ENCODE peak calls at places on chromosome 21, in seven cellular contexts. K is aorta; B is colonic mucosa; N is heart right ventricle; M is CD8-positive, alpha-beta T cell; I is brain microvascular endothelial cell; J is adipocyte. C is an unnamed sample.

GRCh38 chr21:45366931-45367401 is 38.0 kb upstream of the COL18A1 start:
- DNase-seq in J (peak; percentile 67), N (peak; percentile 79), I (peak; percentile 95), K (peak; percentile 93), M (no peak), B (peak; percentile 43), C (no peak)

GRCh38 chr21:37551406-37552355 is 185.1 kb downstream of the DYRK1A start:
- DNase-seq in K (no peak), J (peak; percentile 30), B (peak; percentile 38), N (no peak), M (no peak), I (peak; percentile 5), C (no peak)

GRCh38 chr21:39696620-39697019 is 48.4 kb upstream of the IGSF5 start:
- DNase-seq in K (no peak), M (no peak), N (no peak), J (no peak), I (no peak), B (peak; percentile 73), C (no peak)

GRCh38 chr21:45386728-45387371 is 18.1 kb upstream of the COL18A1 start:
- DNase-seq in K (peak; percentile 65), B (no peak), N (peak; percentile 54), M (no peak), J (peak; percentile 91), I (peak; percentile 84), C (peak; percentile 88)

GRCh38 chr21:39781331-39781730 is 36.3 kb downstream of the IGSF5 start:
- DNase-seq in B (no peak), J (no peak), N (no peak), I (no peak), M (no peak), K (no peak), C (no peak)

GRCh38 chr21:39003982-39004775 is 179.1 kb downstream of the PSMG1 start:
- DNase-seq in M (no peak), N (peak; percentile 45), K (no peak), B (no peak), J (no peak), I (peak; percentile 39), C (no peak)

GRCh38 chr21:15638856-15639549 is 90.8 kb upstream of the USP25 start:
- DNase-seq in M (no peak), B (no peak), J (peak; percentile 45), N (no peak), I (no peak), K (no peak), C (no peak)

GRCh38 chr21:39504230-39504629 is 52.5 kb downstream of the SH3BGR start:
- DNase-seq in N (no peak), K (no peak), J (no peak), I (no peak), B (no peak), M (no peak), C (no peak)

GRCh38 chr21:38170283-38170682 is 86.5 kb upstream of the KCNJ15 start:
- DNase-seq in M (no peak), N (peak; percentile 25), K (peak; percentile 67), J (no peak), B (no peak), I (peak; percentile 17), C (no peak)

GRCh38 chr21:17231771-17232170 is 281.1 kb upstream of the CXADR start:
- DNase-seq in J (no peak), K (no peak), I (no peak), M (no peak), N (no peak), B (no peak), C (no peak)

GRCh38 chr21:38293113-38293512 is 36.3 kb downstream of the KCNJ15 start:
- DNase-seq in M (no peak), B (peak; percentile 38), N (no peak), J (no peak), K (no peak), I (no peak), C (no peak)

GRCh38 chr21:46431884-46432488 is 26.7 kb upstream of the DIP2A start:
- DNase-seq in K (no peak), N (no peak), J (no peak), M (peak; percentile 43), I (no peak), B (no peak), C (no peak)

GRCh38 chr21:46385846-46386725 is 62.1 kb downstream of the PCNT start:
- DNase-seq in I (no peak), K (no peak), N (no peak), B (no peak), M (no peak), J (no peak), C (no peak)

GRCh38 chr21:45579383-45580180 is 37.3 kb upstream of the SLC19A1 start:
- DNase-seq in M (no peak), J (no peak), B (peak; percentile 8), I (no peak), K (no peak), N (no peak), C (no peak)

GRCh38 chr21:27301216-27301615 is 334.3 kb upstream of the ADAMTS5 start:
- DNase-seq in K (no peak), I (no peak), M (no peak), N (no peak), B (no peak), J (no peak), C (no peak)

GRCh38 chr21:15774590-15774989 is 44.8 kb downstream of the USP25 start:
- DNase-seq in K (no peak), I (no peak), N (no peak), B (no peak), M (no peak), J (peak; percentile 38), C (no peak)

GRCh38 chr21:16563795-16564194 is 834.0 kb downstream of the USP25 start:
- DNase-seq in I (no peak), J (no peak), N (no peak), K (no peak), B (no peak), M (no peak), C (no peak)

GRCh38 chr21:45200596-45201296 is 86.9 kb downstream of the POFUT2 start:
- DNase-seq in I (no peak), B (no peak), J (no peak), K (no peak), M (no peak), N (no peak), C (no peak)

GRCh38 chr21:44999428-44999971 is 59.7 kb downstream of the SLX9 start:
- DNase-seq in K (peak; percentile 32), I (no peak), J (no peak), N (no peak), B (no peak), M (no peak), C (no peak)

GRCh38 chr21:44878053-44878982 is 4.8 kb upstream of the PTTG1IP start:
- DNase-seq in J (no peak), K (peak; percentile 32), B (peak; percentile 63), I (no peak), M (no peak), N (no peak), C (no peak)

GRCh38 chr21:18801468-18801867 is 397.9 kb upstream of the TMPRSS15 start:
- DNase-seq in J (no peak), N (no peak), K (no peak), M (no peak), I (peak; percentile 12), B (no peak), C (no peak)

GRCh38 chr21:33127154-33127893 is 57.4 kb downstream of the OLIG1 start:
- DNase-seq in M (peak; percentile 38), I (peak; percentile 47), N (peak; percentile 53), J (peak; percentile 69), B (peak; percentile 61), K (peak; percentile 81), C (no peak)

GRCh38 chr21:33133912-33134311 is 64.0 kb downstream of the OLIG1 start:
- DNase-seq in K (no peak), M (no peak), N (no peak), B (no peak), J (no peak), I (no peak), C (no peak)

GRCh38 chr21:33135925-33136324 is 66.0 kb downstream of the OLIG1 start:
- DNase-seq in K (no peak), I (no peak), J (no peak), M (no peak), N (no peak), B (no peak), C (no peak)

GRCh38 chr21:33128538-33128937 is 58.6 kb downstream of the OLIG1 start:
- DNase-seq in B (no peak), N (no peak), J (no peak), K (no peak), M (no peak), I (no peak), C (no peak)

DNA sequence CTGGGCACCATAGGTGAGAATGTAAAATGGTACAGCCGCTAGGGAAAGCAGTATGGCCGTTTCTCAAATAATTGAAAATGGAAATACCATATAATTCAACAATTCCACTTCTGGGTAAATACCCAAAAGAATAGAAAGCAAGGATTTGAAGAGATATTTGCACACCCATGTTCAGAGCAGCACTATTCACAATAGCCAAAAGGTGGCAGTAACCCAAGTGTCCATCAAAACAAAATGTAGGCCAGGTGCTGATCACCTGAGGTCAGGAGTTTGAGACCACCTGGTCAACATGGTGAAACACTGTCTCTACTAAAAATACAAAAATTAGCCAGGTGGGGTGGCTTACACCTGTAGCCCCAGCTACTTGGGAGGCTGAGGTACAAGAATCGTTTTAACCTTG is 62.1 kb downstream of the OLIG1 start:
- DNase-seq in K (no peak), B (no peak), M (no peak), J (no peak), I (no peak), N (no peak), C (no peak)
- H3K27me3 ChIP-seq in K (no peaks in the 10 kb centered on the region), B (no peaks in the 10 kb centered on the region), M (no peaks in the 10 kb centered on the region), J (peaks cover 81% of the 10 kb centered on the region), I (peaks cover 12% of the 10 kb centered on the region), N (peaks cover 8% of the 10 kb centered on the region), C (peaks cover 10% of the 10 kb centered on the region)

GRCh38 chr21:35920428-35920827 is 139.9 kb downstream of the SETD4 start:
- DNase-seq in J (no peak), B (no peak), K (no peak), M (no peak), N (no peak), I (no peak), C (no peak)
- H3K36me3 ChIP-seq in J (no peaks in the 10 kb centered on the region), B (no peaks in the 10 kb centered on the region), K (no peaks in the 10 kb centered on the region), M (no peaks in the 10 kb centered on the region), N (no peaks in the 10 kb centered on the region), I (no peaks in the 10 kb centered on the region), C (no peaks in the 10 kb centered on the region)

DNA sequence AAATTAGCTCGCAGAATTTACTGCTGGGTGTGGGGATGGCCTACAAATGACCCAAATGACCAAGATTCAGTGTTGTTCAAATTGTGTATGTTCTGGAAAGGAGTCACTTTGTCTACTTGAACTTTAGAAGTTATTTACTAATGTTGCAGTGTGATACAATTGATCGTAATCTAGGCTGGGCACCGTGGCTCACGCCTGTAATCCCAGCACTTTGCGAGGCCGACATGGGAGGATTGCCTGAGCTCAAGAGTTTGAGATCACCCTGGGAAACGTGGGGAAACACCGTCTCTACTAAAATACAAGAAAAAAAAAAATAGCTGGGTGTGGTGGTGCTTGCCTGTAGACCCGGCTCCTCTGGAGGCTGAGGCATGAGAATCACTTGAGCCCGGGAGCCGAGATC is 57.6 kb upstream of the TMPRSS2 start:
- DNase-seq in I (no peak), B (no peak), M (no peak), J (no peak), N (no peak), K (no peak), C (no peak)
- H3K4me3 ChIP-seq in I (no peak overlapping the region), B (no peak overlapping the region), M (no peak overlapping the region), J (no peak overlapping the region), N (no peak overlapping the region), K (no peak overlapping the region), C (no peak overlapping the region)

DNA sequence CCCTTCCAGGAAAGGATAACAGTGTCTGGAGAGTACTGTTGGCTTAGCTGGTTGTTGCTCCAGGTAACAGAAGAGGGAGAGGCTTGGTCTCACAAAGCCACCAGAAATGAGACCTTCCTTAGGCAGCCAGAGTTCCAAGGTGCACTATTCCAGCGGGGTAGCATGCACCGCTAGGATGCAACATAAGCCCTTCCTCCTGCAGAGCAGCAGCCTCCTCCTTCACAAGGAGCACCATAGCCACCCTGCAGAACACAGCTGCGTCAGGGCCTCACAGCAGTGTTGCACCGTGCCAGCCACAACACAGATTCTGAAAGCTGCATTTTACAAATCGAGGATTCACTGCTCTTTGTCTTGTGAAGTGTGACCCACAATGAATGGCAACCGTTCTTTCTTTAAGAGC is 142.0 kb downstream of the CLIC6 start:
- DNase-seq in M (no peak), N (no peak), B (no peak), J (no peak), K (no peak), I (no peak), C (no peak)
- H3K27me3 ChIP-seq in M (no peaks in the 10 kb centered on the region), N (peaks cover 3% of the 10 kb centered on the region), B (no peaks in the 10 kb centered on the region), J (no peaks in the 10 kb centered on the region), K (no peaks in the 10 kb centered on the region), I (no peaks in the 10 kb centered on the region), C (no peaks in the 10 kb centered on the region)

C was measured in BJ.